ENCODE peak calls at places on chromosome 4, in nine cellular contexts. P is suprapubic skin, B is lower leg skin, F is fibroblast of lung, N is sigmoid colon, A is psoas muscle, M is ovary, Y is PC-3, G is uterus. D is an unnamed sample.

GRCh38 chr4:7045553-7045952 is 2.4 kb downstream of the TADA2B start:
- DNase-seq in N (no peak), M (no peak), G (no peak), A (no peak), Y (no peak), F (no peak), B (no peak), P (no peak), D (no peak)

GRCh38 chr4:173040200-173040599 is 128.4 kb upstream of the GALNT7 start:
- DNase-seq in N (no peak), G (peak; percentile 24), B (no peak), F (peak; percentile 15), P (no peak), A (no peak), Y (peak; percentile 7), M (peak; percentile 41), D (no peak)

GRCh38 chr4:185201983-185202962 is 1.5 kb downstream of the CFAP97 start:
- DNase-seq in Y (no peak), B (no peak), M (no peak), P (no peak), N (no peak), G (no peak), A (no peak), F (peak; percentile 42), D (peak; percentile 62)

GRCh38 chr4:13538427-13538973 is 5.8 kb downstream of the NKX3-2 start:
- DNase-seq in Y (no peak), F (no peak), M (no peak), G (no peak), A (no peak), B (no peak), P (no peak), N (peak; percentile 53), D (no peak)

GRCh38 chr4:188707036-188707435 is 567.8 kb downstream of the TRIML1 start:
- DNase-seq in F (no peak), G (no peak), P (no peak), B (no peak), N (no peak), M (peak; percentile 21), A (no peak), Y (no peak), D (no peak)

GRCh38 chr4:161577604-161578301 is 586.0 kb downstream of the FSTL5 start:
- DNase-seq in A (no peak), N (no peak), G (no peak), P (no peak), B (no peak), F (peak; percentile 80), Y (peak; percentile 57), M (no peak), D (no peak)

GRCh38 chr4:67292649-67293048 is 252.7 kb downstream of the CENPC start:
- DNase-seq in M (no peak), A (no peak), Y (peak; percentile 14), F (no peak), G (no peak), N (no peak), P (no peak), B (no peak), D (no peak)

GRCh38 chr4:141524116-141524515 is 112.3 kb upstream of the IL15 start:
- DNase-seq in N (no peak), P (no peak), F (peak; percentile 50), A (no peak), B (no peak), M (no peak), Y (peak; percentile 19), G (no peak), D (no peak)

GRCh38 chr4:77465271-77465670 is 140.3 kb upstream of the CXCL13 start:
- DNase-seq in M (no peak), P (no peak), N (no peak), F (peak; percentile 7), Y (peak; percentile 48), B (no peak), G (no peak), A (no peak), D (no peak)

GRCh38 chr4:78119698-78120097 is 62.6 kb downstream of the FRAS1 start:
- DNase-seq in N (no peak), A (no peak), G (no peak), P (no peak), M (no peak), F (no peak), B (no peak), Y (no peak), D (no peak)

GRCh38 chr4:145081756-145082155 is 16.2 kb downstream of the ANAPC10 start:
- DNase-seq in B (no peak), M (no peak), A (no peak), Y (no peak), P (no peak), F (no peak), G (no peak), N (no peak), D (no peak)

GRCh38 chr4:105613326-105613725 is 60.9 kb downstream of the ARHGEF38 start:
- DNase-seq in A (no peak), F (peak; percentile 16), N (no peak), G (no peak), B (no peak), P (no peak), Y (peak; percentile 86), M (no peak), D (no peak)
- H3K4me3 ChIP-seq in A (no peak overlapping the region), F (no peak overlapping the region), N (no peak overlapping the region), G (no peak overlapping the region), B (no peak overlapping the region), P (no peak overlapping the region), Y (no peak overlapping the region), M (no peak overlapping the region), D (no peak overlapping the region)

GRCh38 chr4:99088485-99089365 is at the start of gene ADH5:
- DNase-seq in P (peak; percentile 92), F (peak; percentile 85), B (peak; percentile 81), A (peak; percentile 93), N (peak; percentile 96), G (peak; percentile 90), Y (peak; percentile 71), M (peak; percentile 92), D (peak; percentile 46)

GRCh38 chr4:99087887-99088484 is 602 bp downstream of the ADH5 start:
- DNase-seq in G (peak; percentile 89), Y (peak; percentile 34), M (peak; percentile 73), B (peak; percentile 89), F (peak; percentile 70), P (peak; percentile 88), N (peak; percentile 95), A (peak; percentile 65), D (peak; percentile 48)

GRCh38 chr4:99090511-99090910 is 1.9 kb upstream of the ADH5 start:
- DNase-seq in Y (no peak), F (peak; percentile 36), B (no peak), M (no peak), N (no peak), P (no peak), A (no peak), G (no peak), D (no peak)

GRCh38 chr4:99091174-99091573 is 2.6 kb upstream of the ADH5 start:
- DNase-seq in G (no peak), F (no peak), P (no peak), Y (no peak), B (no peak), A (no peak), N (no peak), M (no peak), D (no peak)
- H3K4me3 ChIP-seq in G (no peak overlapping the region), F (peak overlapping the region; percentile 100), P (peak overlapping the region; percentile 71), Y (no peak overlapping the region), B (no peak overlapping the region), A (no peak overlapping the region), N (no peak overlapping the region), M (no peak overlapping the region), D (peak overlapping the region; percentile 95)

DNA sequence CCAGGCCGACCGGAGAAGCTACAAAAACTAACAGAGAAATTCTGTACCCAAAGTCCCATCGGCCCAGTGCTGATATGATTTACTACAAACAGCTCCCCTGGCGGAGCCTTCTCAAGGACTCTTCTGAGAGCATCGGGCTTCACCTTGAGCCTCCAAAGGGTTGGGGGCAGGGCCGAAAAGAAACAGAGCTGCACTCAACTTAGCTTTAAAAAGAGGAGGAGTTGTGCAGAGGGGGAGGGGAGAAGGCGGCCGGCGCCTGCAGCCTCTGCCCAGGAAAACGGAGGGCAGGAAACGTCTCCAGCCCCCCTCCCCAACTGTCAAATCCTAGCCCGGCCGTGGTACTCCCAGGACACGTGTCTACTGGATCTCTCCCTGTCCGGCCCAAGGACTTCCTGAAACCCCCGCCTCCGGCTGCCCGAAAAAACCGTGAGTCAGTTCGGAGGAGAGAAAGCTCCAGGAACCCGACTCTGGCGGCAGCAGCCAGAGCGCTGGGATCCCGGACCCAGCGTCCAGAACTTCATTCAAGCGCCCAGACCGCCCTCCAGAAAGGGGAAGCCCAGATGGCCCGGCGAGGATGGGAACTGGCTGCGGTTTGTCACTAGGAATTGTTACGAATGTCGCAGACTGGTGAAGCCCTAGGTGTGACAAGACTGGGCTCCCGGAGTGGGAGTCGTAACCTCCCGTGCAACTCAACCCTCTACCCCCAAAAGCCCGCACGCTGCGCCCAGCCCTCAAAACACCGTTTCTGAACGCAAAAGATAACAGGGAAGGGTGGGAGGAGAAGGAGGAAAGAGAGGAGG is 1.0 kb downstream of the ADAMTS3 start:
- DNase-seq in N (peak; percentile 87), B (peak; percentile 29), M (peak; percentile 83), P (peak; percentile 81), Y (peak; percentile 96), F (peak; percentile 93), A (peak; percentile 73), G (peak; percentile 84), D (peak; percentile 88)
- H3K4me3 ChIP-seq in N (peak overlapping the region; percentile 35), B (peak overlapping the region; percentile 46), M (peak overlapping the region; percentile 59), P (peak overlapping the region; percentile 60), Y (peak overlapping the region; percentile 92), F (peak overlapping the region; percentile 81), A (peak overlapping the region; percentile 59), G (peak overlapping the region; percentile 70), D (peak overlapping the region; percentile 76)

DNA sequence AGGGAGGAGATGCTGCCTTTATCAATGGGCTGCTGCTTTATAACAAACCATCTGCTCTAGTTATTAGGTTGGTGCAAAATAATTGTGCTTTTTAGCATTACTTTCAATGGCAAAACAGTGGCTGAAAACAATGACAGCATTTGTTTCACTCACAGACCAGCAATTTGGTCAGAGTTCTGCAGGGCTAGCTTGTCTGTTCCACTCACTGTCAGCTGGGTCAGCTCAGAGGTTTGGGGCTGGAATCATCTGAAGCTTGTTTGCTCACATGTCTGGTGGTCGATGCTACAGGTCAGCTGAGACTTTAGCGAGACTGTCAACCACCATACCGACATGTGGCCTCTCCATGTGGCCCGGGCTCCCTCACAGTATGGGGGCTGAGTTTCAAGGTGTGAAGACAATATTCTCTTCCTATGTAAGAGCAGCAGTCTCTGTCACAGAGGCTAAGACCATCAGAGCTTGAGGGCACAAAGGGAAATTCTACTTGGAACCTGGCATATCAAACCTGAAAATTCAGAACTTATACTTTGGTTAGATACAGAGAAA is 81.3 kb upstream of the LIMCH1 start:
- DNase-seq in F (no peak), N (no peak), A (no peak), P (no peak), Y (no peak), M (no peak), B (no peak), G (no peak), D (no peak)
- H3K4me3 ChIP-seq in F (no peak overlapping the region), N (no peak overlapping the region), A (no peak overlapping the region), P (no peak overlapping the region), Y (no peak overlapping the region), M (no peak overlapping the region), B (no peak overlapping the region), G (no peak overlapping the region), D (no peak overlapping the region)

GRCh38 chr4:71231073-71231752 is 107.6 kb upstream of the SLC4A4 start:
- DNase-seq in N (peak; percentile 75), M (no peak), G (no peak), A (peak; percentile 86), P (peak; percentile 78), F (peak; percentile 66), Y (no peak), B (peak; percentile 32), D (peak; percentile 51)
- H3K4me3 ChIP-seq in N (no peak overlapping the region), M (no peak overlapping the region), G (no peak overlapping the region), A (peak overlapping the region; percentile 51), P (no peak overlapping the region), F (peak overlapping the region; percentile 38), Y (no peak overlapping the region), B (no peak overlapping the region), D (no peak overlapping the region)

D was measured in ascending aorta.